ENCODE peak calls at places on chromosomes 4 and X, in eight cellular contexts. D is HFFc6, W is left lobe of liver, R is AG08396, K is T-helper 2 cell, A is heart right ventricle, U is fibroblast of the conjunctiva, S is Right ventricle myocardium superior. Z is an unnamed sample.

GRCh38 chrX:1358793-1359476 is 22.4 kb downstream of the IL3RA start:
- DNase-seq in D (no peak), W (no peak), R (no peak), K (no peak), A (no peak), U (no peak), S (no peak), Z (no peak)

GRCh38 chrX:104130808-104131207 is 18.5 kb downstream of the ZCCHC18 start:
- DNase-seq in D (no peak), W (no peak), R (no peak), K (no peak), A (no peak), U (no peak), S (no peak), Z (no peak)

GRCh38 chr4:15436515-15436914 is 8.7 kb downstream of the C1QTNF7 start:
- DNase-seq in D (peak; percentile 21), W (no peak), R (no peak), K (no peak), A (no peak), U (peak; percentile 54), S (no peak), Z (no peak)

GRCh38 chr4:47531241-47531953 is 46.3 kb downstream of the ATP10D start:
- DNase-seq in D (peak; percentile 72), W (no peak), R (peak; percentile 55), K (peak; percentile 5), A (no peak), U (no peak), S (no peak), Z (no peak)

GRCh38 chrX:20204354-20204753 is 62.4 kb downstream of the RPS6KA3 start:
- DNase-seq in D (no peak), W (no peak), R (no peak), K (no peak), A (no peak), U (no peak), S (no peak), Z (no peak)

GRCh38 chrX:29911673-29912072 is 303.7 kb upstream of the MAGEB2 start:
- DNase-seq in D (no peak), W (no peak), R (no peak), K (no peak), A (no peak), U (no peak), S (no peak), Z (no peak)

GRCh38 chr4:12889054-12889453 is 595.1 kb downstream of the RAB28 start:
- DNase-seq in D (no peak), W (no peak), R (no peak), K (no peak), A (no peak), U (no peak), S (no peak), Z (no peak)

GRCh38 chr4:118367872-118368271 is 15.1 kb upstream of the PRSS12 start:
- DNase-seq in D (no peak), W (no peak), R (no peak), K (no peak), A (no peak), U (no peak), S (no peak), Z (no peak)

GRCh38 chr4:125762537-125762936 is 447.8 kb downstream of the FAT4 start:
- DNase-seq in D (no peak), W (no peak), R (no peak), K (no peak), A (no peak), U (no peak), S (no peak), Z (no peak)

GRCh38 chr4:7588002-7588401 is 153.3 kb upstream of the PSAPL1 start:
- DNase-seq in D (no peak), W (no peak), R (no peak), K (no peak), A (no peak), U (no peak), S (no peak), Z (no peak)

GRCh38 chrX:323721-324628 is 5.4 kb upstream of the GTPBP6 start:
- DNase-seq in D (peak; percentile 44), W (peak; percentile 61), R (no peak), K (peak; percentile 55), A (no peak), U (no peak), S (peak; percentile 55), Z (no peak)

GRCh38 chrX:101485212-101486064 is at the start of gene ARMCX4:
- DNase-seq in D (peak; percentile 35), W (no peak), R (peak; percentile 66), K (peak; percentile 28), A (peak; percentile 46), U (peak; percentile 28), S (peak; percentile 60), Z (no peak)

GRCh38 chr4:139901516-139902327 is 236.1 kb downstream of the MGST2 start:
- DNase-seq in D (no peak), W (no peak), R (peak; percentile 24), K (no peak), A (no peak), U (no peak), S (no peak), Z (no peak)

GRCh38 chrX:48909703-48910102 is 1.7 kb downstream of the SLC35A2 start:
- DNase-seq in D (no peak), W (no peak), R (no peak), K (no peak), A (no peak), U (no peak), S (no peak), Z (no peak)

GRCh38 chr4:70759627-70760026 is 37.9 kb downstream of the RUFY3 start:
- DNase-seq in D (no peak), W (no peak), R (no peak), K (no peak), A (no peak), U (no peak), S (no peak), Z (no peak)

GRCh38 chr4:80367737-80368136 is 32.2 kb downstream of the CFAP299 start:
- DNase-seq in D (peak; percentile 38), W (no peak), R (peak; percentile 35), K (no peak), A (no peak), U (no peak), S (no peak), Z (no peak)

GRCh38 chr4:122309988-122310626 is 68.7 kb upstream of the ADAD1 start:
- DNase-seq in D (peak; percentile 3), W (no peak), R (no peak), K (no peak), A (no peak), U (peak; percentile 3), S (no peak), Z (no peak)

GRCh38 chr4:76578002-76578560 is 143.1 kb downstream of the SHROOM3 start:
- DNase-seq in D (no peak), W (no peak), R (no peak), K (no peak), A (no peak), U (no peak), S (no peak), Z (no peak)

GRCh38 chr4:174749091-174749490 is 80.0 kb downstream of the GLRA3 start:
- DNase-seq in D (no peak), W (no peak), R (no peak), K (no peak), A (no peak), U (no peak), S (no peak), Z (no peak)

GRCh38 chr4:2469192-2469984 is 482 bp downstream of the RNF4 start:
- DNase-seq in D (no peak), W (peak; percentile 56), R (peak; percentile 71), K (peak; percentile 71), A (peak; percentile 51), U (no peak), S (peak; percentile 74), Z (peak; percentile 47)

GRCh38 chr4:168853770-168854169 is 156.3 kb downstream of the CBR4 start:
- DNase-seq in D (no peak), W (no peak), R (no peak), K (no peak), A (no peak), U (no peak), S (no peak), Z (no peak)

GRCh38 chrX:149871940-149872339 is 9.0 kb upstream of the MAGEA8 start:
- DNase-seq in D (no peak), W (no peak), R (no peak), K (peak; percentile 17), A (no peak), U (no peak), S (no peak), Z (peak; percentile 13)

GRCh38 chr4:121861427-121861826 is 8.8 kb downstream of the BBS7 start:
- DNase-seq in D (no peak), W (no peak), R (no peak), K (no peak), A (no peak), U (no peak), S (no peak), Z (no peak)

GRCh38 chrX:107750263-107750662 is 25.3 kb downstream of the TSC22D3 start:
- DNase-seq in D (no peak), W (no peak), R (no peak), K (no peak), A (no peak), U (no peak), S (no peak), Z (no peak)

GRCh38 chr4:15832523-15833451 is 54.7 kb downstream of the CD38 start:
- DNase-seq in D (no peak), W (no peak), R (no peak), K (no peak), A (no peak), U (no peak), S (no peak), Z (no peak)

GRCh38 chrX:776529-777230 is 146.1 kb downstream of the SHOX start:
- DNase-seq in D (no peak), W (no peak), R (no peak), K (no peak), A (no peak), U (no peak), S (no peak), Z (no peak)

GRCh38 chrX:131977619-131978018 is 45.5 kb upstream of the STK26 start:
- DNase-seq in D (no peak), W (no peak), R (no peak), K (no peak), A (no peak), U (no peak), S (no peak), Z (no peak)

GRCh38 chr4:52989865-52990264 is 127.7 kb downstream of the RASL11B start:
- DNase-seq in D (no peak), W (no peak), R (no peak), K (no peak), A (no peak), U (no peak), S (no peak), Z (no peak)

GRCh38 chrX:96361844-96362243 is 322.8 kb upstream of the DIAPH2 start:
- DNase-seq in D (no peak), W (no peak), R (no peak), K (no peak), A (no peak), U (no peak), S (no peak), Z (no peak)

GRCh38 chr4:71011451-71011850 is 18.0 kb downstream of the DCK start:
- DNase-seq in D (no peak), W (no peak), R (no peak), K (no peak), A (no peak), U (no peak), S (no peak), Z (no peak)

GRCh38 chr4:2714071-2714770 is 41.9 kb downstream of the TNIP2 start:
- DNase-seq in D (peak; percentile 40), W (peak; percentile 59), R (no peak), K (no peak), A (peak; percentile 42), U (no peak), S (no peak), Z (no peak)

GRCh38 chrX:22922961-22923360 is 76.8 kb upstream of the DDX53 start:
- DNase-seq in D (peak; percentile 38), W (no peak), R (peak; percentile 24), K (no peak), A (no peak), U (peak; percentile 42), S (no peak), Z (no peak)

GRCh38 chr4:101238706-101239105 is 108.6 kb downstream of the PPP3CA start:
- DNase-seq in D (peak; percentile 24), W (no peak), R (peak; percentile 14), K (no peak), A (no peak), U (peak; percentile 28), S (no peak), Z (no peak)

GRCh38 chr4:168076989-168077725 is 15.2 kb upstream of the ANXA10 start:
- DNase-seq in D (peak; percentile 55), W (peak; percentile 53), R (peak; percentile 48), K (no peak), A (no peak), U (peak; percentile 65), S (no peak), Z (no peak)